ENCODE peak calls at places on chromosome 7, in ten cellular contexts. G, V, D, X, W, U, N, L, E and S are unnamed samples.

GRCh38 chr7:130975731-130976130 is 241.7 kb upstream of the KLF14 start:
- DNase-seq in V (no peak), X (no peak), G (no peak), L (no peak), D (no peak), W (no peak), N (no peak), U (no peak), E (no peak), S (no peak)

GRCh38 chr7:76303829-76304505 is 1.5 kb downstream of the HSPB1 start:
- DNase-seq in U (no peak), L (peak), N (no peak), E (no peak), W (no peak), X (no peak), V (no peak), D (no peak), G (no peak), S (no peak)

GRCh38 chr7:22375359-22376048 is 18.6 kb upstream of the RAPGEF5 start:
- DNase-seq in U (no peak), L (no peak), E (no peak), G (no peak), W (no peak), V (no peak), X (no peak), N (no peak), D (no peak), S (no peak)

GRCh38 chr7:113033959-113034358 is 52.7 kb downstream of the GPR85 start:
- DNase-seq in N (no peak), G (no peak), D (no peak), W (no peak), E (no peak), X (no peak), L (no peak), U (no peak), V (no peak), S (no peak)

GRCh38 chr7:129072410-129073063 is 17.6 kb upstream of the TNPO3 start:
- DNase-seq in E (no peak), L (no peak), G (no peak), U (no peak), X (peak), D (no peak), W (peak), V (no peak), N (no peak), S (no peak)

GRCh38 chr7:118872568-118872967 is 648.1 kb downstream of the ANKRD7 start:
- DNase-seq in D (no peak), W (no peak), U (no peak), E (no peak), N (no peak), G (no peak), L (peak), V (no peak), X (no peak), S (no peak)

GRCh38 chr7:106679153-106679931 is 18.4 kb upstream of the CCDC71L start:
- DNase-seq in V (no peak), L (peak), D (no peak), X (no peak), E (peak), U (no peak), W (peak), G (no peak), N (no peak), S (no peak)

GRCh38 chr7:1642291-1642728 is 27.8 kb upstream of the ELFN1 start:
- DNase-seq in N (no peak), E (no peak), G (no peak), D (no peak), V (no peak), U (no peak), L (no peak), X (peak), W (no peak), S (no peak)

GRCh38 chr7:90645784-90646183 is 49.7 kb downstream of the CDK14 start:
- DNase-seq in D (no peak), L (no peak), E (no peak), W (no peak), V (no peak), X (no peak), U (no peak), N (no peak), G (no peak), S (no peak)

GRCh38 chr7:144011458-144012230 is 11.5 kb downstream of the OR6B1 start:
- DNase-seq in U (no peak), W (peak), V (peak), L (no peak), N (no peak), E (peak), X (no peak), D (no peak), G (no peak), S (no peak)

GRCh38 chr7:80622531-80622930 is 15.9 kb upstream of the CD36 start:
- DNase-seq in W (peak), D (no peak), N (no peak), E (no peak), L (no peak), X (no peak), U (no peak), V (no peak), G (no peak), S (no peak)

GRCh38 chr7:140074780-140075179 is 12.0 kb upstream of the PARP12 start:
- DNase-seq in X (no peak), G (no peak), W (no peak), E (no peak), U (no peak), D (no peak), V (no peak), L (no peak), N (no peak), S (no peak)